ENCODE peak calls at places on chromosomes 2 and 18, in ten cellular contexts. W is cardiac muscle cell; G is pancreas; A is spleen; B is colonic mucosa; Q is CD8-positive, alpha-beta T cell; T is heart left ventricle; Y is mammary epithelial cell; S is prostate gland; N is upper lobe of left lung. J is an unnamed sample.

GRCh38 chr2:69645926-69646325 is 2.4 kb upstream of the AAK1 start:
- DNase-seq in Y (no peak), S (no peak), Q (peak; percentile 41), G (no peak), W (no peak), N (no peak), B (no peak), A (no peak), T (no peak), J (no peak)

GRCh38 chr2:28445448-28446258 is 50.2 kb upstream of the PLB1 start:
- DNase-seq in T (peak; percentile 48), Y (peak; percentile 98), W (no peak), N (no peak), S (no peak), G (no peak), Q (no peak), A (no peak), B (no peak), J (peak; percentile 77)

GRCh38 chr2:112980537-112980936 is 2.7 kb downstream of the IL36G start:
- DNase-seq in T (no peak), Q (no peak), N (no peak), S (no peak), Y (no peak), G (no peak), W (no peak), B (no peak), A (no peak), J (no peak)

GRCh38 chr2:29195796-29196195 is 80.6 kb downstream of the CLIP4 start:
- DNase-seq in N (no peak), Y (no peak), A (no peak), S (no peak), Q (no peak), T (no peak), W (no peak), B (no peak), G (no peak), J (no peak)

GRCh38 chr2:54090521-54091117 is 24.8 kb upstream of the ACYP2 start:
- DNase-seq in Y (no peak), S (no peak), G (no peak), A (no peak), N (no peak), W (no peak), Q (no peak), B (no peak), T (no peak), J (no peak)

GRCh38 chr2:205758051-205758450 is 75.8 kb downstream of the NRP2 start:
- DNase-seq in G (no peak), S (no peak), N (no peak), T (no peak), Q (no peak), W (no peak), Y (no peak), A (no peak), B (no peak), J (no peak)

GRCh38 chr2:6914829-6915228 is 2.4 kb upstream of the RNF144A start:
- DNase-seq in Y (peak; percentile 61), Q (no peak), T (no peak), G (no peak), A (no peak), B (no peak), N (no peak), S (no peak), W (no peak), J (no peak)

GRCh38 chr18:49111191-49111988 is 160.6 kb upstream of the SMAD7 start:
- DNase-seq in A (no peak), W (no peak), Q (no peak), T (no peak), N (no peak), B (no peak), S (no peak), Y (peak; percentile 0), G (no peak), J (no peak)

GRCh38 chr18:21330122-21330701 is 88.2 kb downstream of the GREB1L start:
- DNase-seq in T (peak; percentile 71), N (no peak), S (no peak), W (peak; percentile 11), Q (no peak), G (no peak), B (peak; percentile 17), Y (peak; percentile 54), A (no peak), J (peak; percentile 83)

GRCh38 chr18:73544618-73545017 is 603.0 kb downstream of the FBXO15 start:
- DNase-seq in B (no peak), G (no peak), A (no peak), T (no peak), S (no peak), W (no peak), Q (no peak), Y (no peak), N (no peak), J (no peak)

GRCh38 chr2:3223080-3223923 is 154.3 kb downstream of the EIPR1 start:
- DNase-seq in Y (peak; percentile 42), B (no peak), A (no peak), S (no peak), N (no peak), W (no peak), Q (peak; percentile 81), T (no peak), G (no peak), J (no peak)

GRCh38 chr2:232367591-232368233 is 10.8 kb upstream of the ALPP start:
- DNase-seq in S (no peak), N (peak; percentile 61), B (no peak), A (peak; percentile 47), Y (no peak), W (no peak), G (peak; percentile 48), Q (no peak), T (no peak), J (no peak)

GRCh38 chr2:150376627-150377335 is 110.7 kb downstream of the RND3 start:
- DNase-seq in W (peak; percentile 27), B (no peak), Q (no peak), Y (no peak), N (no peak), A (no peak), G (no peak), S (no peak), T (no peak), J (no peak)

GRCh38 chr2:215161301-215161829 is 22.9 kb upstream of the ABCA12 start:
- DNase-seq in T (no peak), B (no peak), W (no peak), N (no peak), A (no peak), Q (no peak), S (no peak), G (no peak), Y (no peak), J (no peak)

GRCh38 chr2:202588647-202589581 is 45.9 kb upstream of the FAM117B start:
- DNase-seq in Y (peak; percentile 57), W (peak; percentile 86), B (peak; percentile 79), A (peak; percentile 84), T (peak; percentile 61), S (peak; percentile 70), G (peak; percentile 69), Q (peak; percentile 76), N (no peak), J (peak; percentile 74)
- H3K4me3 ChIP-seq in Y (no peak overlapping the region), W (no peak overlapping the region), B (no peak overlapping the region), A (no peak overlapping the region), T (peak overlapping the region; percentile 26), S (no peak overlapping the region), G (no peak overlapping the region), Q (no peak overlapping the region), N (peak overlapping the region; percentile 9), J (no peak overlapping the region)

GRCh38 chr2:226378733-226379132 is 420.9 kb downstream of the IRS1 start:
- DNase-seq in W (no peak), G (no peak), T (no peak), N (no peak), B (no peak), A (no peak), S (peak; percentile 8), Y (no peak), Q (no peak), J (no peak)

GRCh38 chr2:226376516-226377180 is 423.0 kb downstream of the IRS1 start:
- DNase-seq in B (no peak), G (no peak), T (no peak), Q (no peak), N (no peak), W (no peak), S (no peak), Y (no peak), A (no peak), J (no peak)

GRCh38 chr2:226380679-226381078 is 418.9 kb downstream of the IRS1 start:
- DNase-seq in N (no peak), G (no peak), S (no peak), W (no peak), T (no peak), A (no peak), B (no peak), Q (no peak), Y (no peak), J (no peak)
- H3K4me1 ChIP-seq in N (no peaks in the 10 kb centered on the region), G (no peaks in the 10 kb centered on the region), S (no peaks in the 10 kb centered on the region), W (no peaks in the 10 kb centered on the region), T (peaks cover 5% of the 10 kb centered on the region), A (no peaks in the 10 kb centered on the region), B (no peaks in the 10 kb centered on the region), Q (no peaks in the 10 kb centered on the region), Y (no peaks in the 10 kb centered on the region), J (no peaks in the 10 kb centered on the region)

DNA sequence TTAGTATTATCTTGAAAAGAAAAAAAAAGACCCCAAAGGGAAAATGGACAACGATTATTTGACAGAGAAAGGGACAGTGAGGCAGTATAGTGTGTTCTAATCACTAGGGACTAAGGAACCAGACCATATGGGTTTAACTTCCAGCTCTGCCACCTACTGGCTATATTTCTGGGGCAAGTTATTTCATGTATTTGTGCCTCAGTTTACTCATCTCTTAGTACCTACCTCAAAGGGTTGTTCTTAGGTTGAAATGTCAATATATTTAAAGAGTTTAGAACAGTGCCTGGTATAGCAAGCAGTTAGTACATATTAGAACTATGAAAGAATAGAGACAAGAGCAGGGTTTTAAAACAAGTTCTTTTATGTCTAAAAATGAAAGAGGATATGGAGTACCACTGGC is 42.7 kb downstream of the PRKD3 start:
- DNase-seq in B (no peak), Y (no peak), W (no peak), N (no peak), S (no peak), A (no peak), G (no peak), Q (no peak), T (no peak), J (no peak)
- TF ChIP-seq CTCF in B (no peak), Y (peak; percentile 16), W (no peak), N (no peak), S (no peak), A (no peak), G (no peak), Q (no peak), T (no peak), J (no peak)

DNA sequence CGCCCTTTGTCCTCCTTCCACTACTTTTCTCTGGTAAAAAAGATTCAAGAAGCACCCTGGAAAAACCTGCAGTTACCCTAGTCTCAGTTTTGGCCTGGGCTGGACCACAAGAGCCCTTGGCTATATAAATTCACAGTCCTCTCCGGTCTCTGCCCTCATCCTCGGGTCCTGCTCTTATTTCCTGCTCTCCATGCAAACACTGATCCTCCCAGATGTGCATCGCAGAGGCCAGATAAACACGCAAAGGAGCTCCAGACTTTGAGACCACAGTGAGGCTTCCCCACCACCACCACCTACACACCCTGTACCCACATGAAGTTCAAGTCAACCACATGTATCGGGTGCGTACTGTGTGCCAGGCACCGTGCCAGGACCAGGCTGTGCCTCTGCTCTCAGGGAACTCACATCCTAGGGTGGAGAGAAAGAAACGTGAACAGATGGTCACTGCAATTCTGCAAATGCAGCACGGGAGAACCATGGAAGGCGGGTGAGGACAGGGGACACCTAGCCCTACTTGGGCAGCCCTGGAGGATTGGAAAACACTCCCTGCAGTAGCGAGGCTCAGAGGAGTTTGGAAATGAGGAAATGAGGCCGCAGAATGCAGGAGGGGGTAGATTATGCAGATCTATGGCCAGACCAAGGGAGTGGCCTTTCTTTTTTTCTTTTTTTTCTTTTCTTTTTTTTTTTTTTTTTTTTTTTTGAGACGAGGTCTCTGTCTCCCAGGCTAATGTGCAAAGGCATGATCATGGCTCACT is 7.5 kb downstream of the CTDSP1 start:
- DNase-seq in W (no peak), S (peak; percentile 74), B (peak; percentile 87), N (no peak), Y (peak; percentile 48), T (peak; percentile 75), Q (peak; percentile 74), G (peak; percentile 80), A (peak; percentile 89), J (peak; percentile 76)
- H3K4me3 ChIP-seq in W (peak overlapping the region; percentile 29), S (peak overlapping the region; percentile 35), B (peak overlapping the region; percentile 34), N (peak overlapping the region; percentile 56), Y (peak overlapping the region; percentile 33), T (peak overlapping the region; percentile 57), Q (peak overlapping the region; percentile 40), G (peak overlapping the region; percentile 27), A (peak overlapping the region; percentile 33), J (peak overlapping the region; percentile 33)